ENCODE peak calls at places on chromosome 17, in ten cellular contexts. D, M, Z, T, N, Q, I, E, U and Y are unnamed samples.

GRCh38 chr17:19630651-19631050 is 17.9 kb upstream of the ALDH3A2 start:
- DNase-seq in N (no peak), D (no peak), U (no peak), T (no peak), Q (no peak), E (no peak), Z (no peak), I (no peak), M (no peak), Y (no peak)

GRCh38 chr17:77475012-77475976 is 334.5 kb downstream of the SEC14L1 start:
- DNase-seq in M (peak; percentile 11), U (peak; percentile 1), E (peak; percentile 78), T (no peak), Z (no peak), I (no peak), Q (peak; percentile 77), D (no peak), N (no peak), Y (peak; percentile 78)

GRCh38 chr17:10290046-10290445 is 82.8 kb downstream of the MYH13 start:
- DNase-seq in T (no peak), Q (no peak), M (no peak), N (no peak), Z (no peak), D (no peak), E (no peak), I (no peak), U (no peak), Y (no peak)

GRCh38 chr17:888998-889401 is 90.6 kb downstream of the NXN start:
- DNase-seq in I (no peak), N (no peak), Z (no peak), U (no peak), E (no peak), D (no peak), T (no peak), M (no peak), Q (no peak), Y (no peak)

GRCh38 chr17:79043931-79044320 is 20.0 kb downstream of the C1QTNF1 start:
- DNase-seq in Q (no peak), M (no peak), D (no peak), U (no peak), N (no peak), E (no peak), I (no peak), Z (no peak), T (no peak), Y (no peak)

GRCh38 chr17:67652433-67652832 is 65.3 kb upstream of the NOL11 start:
- DNase-seq in E (no peak), N (no peak), I (no peak), Q (no peak), Z (no peak), U (no peak), M (no peak), D (no peak), T (no peak), Y (no peak)

GRCh38 chr17:74960739-74961342 is 11.7 kb downstream of the HID1 start:
- DNase-seq in Q (peak; percentile 39), U (no peak), I (no peak), Z (peak; percentile 80), N (no peak), T (peak; percentile 51), D (no peak), E (peak; percentile 61), M (peak; percentile 51), Y (peak; percentile 57)

GRCh38 chr17:58120195-58120822 is 27.9 kb upstream of the OR4D1 start:
- DNase-seq in M (peak; percentile 3), T (peak; percentile 34), E (no peak), Z (peak; percentile 47), D (peak; percentile 19), N (no peak), U (no peak), Q (peak; percentile 26), I (no peak), Y (peak; percentile 48)

GRCh38 chr17:37519241-37519985 is 29.7 kb downstream of the DUSP14 start:
- DNase-seq in M (no peak), Z (no peak), D (no peak), Q (no peak), N (no peak), T (no peak), E (no peak), U (no peak), I (no peak), Y (no peak)

GRCh38 chr17:38881600-38882191 is 11.8 kb downstream of the LASP1 start:
- DNase-seq in Z (no peak), M (no peak), T (peak; percentile 52), I (no peak), D (no peak), U (no peak), N (peak; percentile 18), E (peak; percentile 48), Q (no peak), Y (peak; percentile 55)

GRCh38 chr17:47877368-47878034 is 18.5 kb upstream of the SP2 start:
- DNase-seq in U (no peak), N (no peak), Q (no peak), I (no peak), E (no peak), M (no peak), D (no peak), T (no peak), Z (no peak), Y (no peak)

GRCh38 chr17:76414334-76415295 is 30.2 kb downstream of the SPHK1 start:
- DNase-seq in M (no peak), D (no peak), N (peak; percentile 81), Z (no peak), I (no peak), E (no peak), T (no peak), Q (no peak), U (peak; percentile 86), Y (peak; percentile 58)

GRCh38 chr17:75878174-75878998 is at the start of gene TRIM47:
- DNase-seq in M (peak; percentile 41), Z (no peak), I (peak; percentile 58), T (peak; percentile 75), N (no peak), Q (no peak), D (no peak), E (no peak), U (peak; percentile 25), Y (peak; percentile 81)

GRCh38 chr17:31695456-31696090 is 163.5 kb downstream of the COPRS start:
- DNase-seq in Z (no peak), U (no peak), M (peak; percentile 44), I (no peak), E (no peak), Q (no peak), N (no peak), T (no peak), D (no peak), Y (peak; percentile 33)

GRCh38 chr17:61338000-61338864 is 61.4 kb upstream of the TBX2 start:
- DNase-seq in D (no peak), Z (no peak), T (peak; percentile 28), M (peak; percentile 94), N (no peak), Q (no peak), I (no peak), U (no peak), E (no peak), Y (peak; percentile 64)

GRCh38 chr17:16443390-16444257 is 28.3 kb downstream of the TRPV2 start:
- DNase-seq in T (no peak), Z (no peak), E (peak; percentile 56), Q (no peak), M (no peak), U (no peak), D (no peak), N (no peak), I (no peak), Y (no peak)

GRCh38 chr17:81111066-81111465 is 54.2 kb upstream of the PVALEF start:
- DNase-seq in U (no peak), Q (no peak), Z (no peak), I (no peak), T (no peak), N (no peak), M (no peak), D (no peak), E (no peak), Y (no peak)

GRCh38 chr17:15411556-15412198 is 55.7 kb downstream of the CDRT4 start:
- DNase-seq in E (no peak), N (no peak), D (no peak), Z (no peak), M (no peak), I (no peak), Q (no peak), T (no peak), U (no peak), Y (no peak)

GRCh38 chr17:35807371-35808144 is 1.7 kb upstream of the TAF15 start:
- DNase-seq in I (no peak), D (no peak), E (no peak), N (no peak), Z (no peak), U (no peak), Q (no peak), T (peak; percentile 33), M (peak; percentile 67), Y (peak; percentile 36)

GRCh38 chr17:34300652-34301390 is 15.3 kb downstream of the CCL11 start:
- DNase-seq in M (peak; percentile 84), D (peak; percentile 56), I (no peak), T (no peak), E (no peak), U (no peak), Q (no peak), N (no peak), Z (no peak), Y (peak; percentile 61)